ENCODE peak calls at places on chromosomes 2 and 18, in seven cellular contexts. O is naive thymus-derived CD4-positive, alpha-beta T cell; I is GM12878; Y is brain microvascular endothelial cell; A is BJ; Z is right lobe of liver; X is astrocyte of the spinal cord. T is an unnamed sample.

GRCh38 chr18:33169218-33169617 is 271.3 kb downstream of the CCDC178 start:
- DNase-seq in Z (no peak), I (no peak), Y (no peak), X (no peak), O (no peak), A (no peak), T (no peak)

GRCh38 chr2:127421116-127421800 is 3.0 kb downstream of the PROC start:
- DNase-seq in A (no peak), I (no peak), Z (no peak), X (no peak), Y (no peak), O (no peak), T (no peak)

GRCh38 chr2:108825254-108825653 is 38.7 kb downstream of the CCDC138 start:
- DNase-seq in O (no peak), Y (no peak), Z (no peak), I (no peak), X (no peak), A (no peak), T (no peak)

GRCh38 chr2:99507964-99508818 is 18.4 kb upstream of the REV1 start:
- DNase-seq in Z (no peak), X (no peak), I (no peak), A (no peak), O (no peak), Y (no peak), T (no peak)

GRCh38 chr18:76491801-76492668 is 3.0 kb downstream of the ZNF516 start:
- DNase-seq in I (no peak), Y (peak; percentile 11), Z (peak; percentile 65), X (no peak), A (no peak), O (no peak), T (no peak)

GRCh38 chr2:100964706-100965269 is 37.3 kb upstream of the RPL31 start:
- DNase-seq in Y (no peak), O (no peak), I (no peak), X (no peak), Z (no peak), A (no peak), T (no peak)

GRCh38 chr2:74817333-74817732 is 16.6 kb upstream of the HK2 start:
- DNase-seq in I (no peak), Y (no peak), Z (no peak), O (no peak), X (no peak), A (no peak), T (no peak)

GRCh38 chr2:203535784-203536590 is 886 bp upstream of the RAPH1 start:
- DNase-seq in A (no peak), O (no peak), I (no peak), Z (no peak), X (peak; percentile 65), Y (no peak), T (no peak)

GRCh38 chr18:77133920-77134496 is 1.4 kb upstream of the MBP start:
- DNase-seq in I (no peak), Z (no peak), A (no peak), Y (no peak), X (no peak), O (no peak), T (no peak)

GRCh38 chr18:2050702-2051201 is 520.6 kb downstream of the METTL4 start:
- DNase-seq in A (no peak), Z (no peak), I (no peak), Y (no peak), O (no peak), X (peak; percentile 4), T (no peak)

GRCh38 chr2:165632594-165632993 is 161.5 kb downstream of the GALNT3 start:
- DNase-seq in O (no peak), A (no peak), I (no peak), Z (no peak), X (no peak), Y (no peak), T (no peak)

GRCh38 chr2:182666674-182667320 is 49.3 kb upstream of the DNAJC10 start:
- DNase-seq in Z (no peak), A (no peak), O (peak; percentile 13), I (no peak), X (peak; percentile 37), Y (peak; percentile 37), T (no peak)

GRCh38 chr2:237614151-237614720 is 13.2 kb upstream of the LRRFIP1 start:
- DNase-seq in O (no peak), X (no peak), A (no peak), I (no peak), Z (peak; percentile 28), Y (peak; percentile 31), T (no peak)

GRCh38 chr2:138752231-138752956 is 27.8 kb downstream of the NXPH2 start:
- DNase-seq in O (no peak), Z (no peak), X (peak; percentile 36), I (no peak), Y (no peak), A (no peak), T (no peak)

DNA sequence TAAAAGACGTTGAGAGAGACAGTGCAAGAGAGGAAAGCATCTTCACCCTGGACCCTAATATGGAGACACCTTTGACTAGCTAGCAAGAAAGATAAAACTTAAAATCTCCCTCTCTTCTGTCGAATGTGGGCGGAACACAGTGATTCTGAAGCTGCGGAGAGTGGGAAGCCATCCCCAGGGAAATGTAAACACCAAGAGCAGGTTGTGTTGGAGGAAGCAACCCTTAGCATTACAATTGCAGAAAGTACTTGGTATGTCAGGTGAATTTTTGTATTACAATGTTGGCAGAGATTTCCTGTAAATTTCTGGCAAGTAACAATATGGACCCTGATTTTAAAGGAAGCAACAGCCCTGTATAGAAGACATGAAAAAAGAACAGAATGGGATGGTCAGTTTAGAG is 35.8 kb downstream of the TSN start:
- DNase-seq in X (no peak), Y (no peak), A (no peak), O (no peak), Z (no peak), I (no peak), T (no peak)
- H3K4me3 ChIP-seq in X (no peak overlapping the region), Y (no peak overlapping the region), A (no peak overlapping the region), O (no peak overlapping the region), Z (no peak overlapping the region), I (no peak overlapping the region), T (no peak overlapping the region)

DNA sequence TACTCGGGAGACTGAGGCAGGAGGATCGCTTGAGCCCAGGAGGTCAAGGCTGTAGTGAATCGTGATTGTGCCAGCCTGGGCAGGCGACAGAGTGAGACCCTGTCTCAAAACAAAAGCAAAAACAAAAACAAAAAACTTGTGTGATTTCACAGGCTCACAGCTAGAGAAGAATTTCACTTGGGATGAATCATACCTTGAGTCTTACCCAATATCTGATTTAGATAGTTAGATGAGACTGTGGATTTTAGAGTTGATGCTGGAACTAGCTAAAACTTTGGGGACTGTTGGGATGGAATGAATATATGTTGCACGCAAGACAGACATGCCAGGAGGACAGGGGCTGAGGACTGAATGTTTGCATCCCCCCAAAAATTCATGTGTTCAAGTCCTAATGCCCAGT is 4.4 kb downstream of the ANKRD29 start:
- DNase-seq in Z (no peak), O (no peak), I (no peak), Y (no peak), A (no peak), X (no peak), T (no peak)
- H3K4me3 ChIP-seq in Z (no peak overlapping the region), O (no peak overlapping the region), I (no peak overlapping the region), Y (no peak overlapping the region), A (no peak overlapping the region), X (no peak overlapping the region), T (no peak overlapping the region)

GRCh38 chr2:16069933-16070647 is 129.7 kb downstream of the MYCN start:
- DNase-seq in X (no peak), A (no peak), O (no peak), I (no peak), Y (no peak), Z (no peak), T (no peak)

GRCh38 chr2:16071039-16071864 is 130.9 kb downstream of the MYCN start:
- DNase-seq in O (no peak), Z (no peak), X (no peak), Y (no peak), A (no peak), I (no peak), T (no peak)

GRCh38 chr2:16069663-16069932 is 129.2 kb downstream of the MYCN start:
- DNase-seq in X (no peak), O (no peak), A (no peak), Z (no peak), I (no peak), Y (no peak), T (no peak)

GRCh38 chr2:16071865-16072637 is 131.7 kb downstream of the MYCN start:
- DNase-seq in Z (no peak), O (no peak), I (no peak), A (no peak), Y (no peak), X (no peak), T (no peak)

GRCh38 chr2:16070648-16070971 is 130.3 kb downstream of the MYCN start:
- DNase-seq in I (no peak), Z (no peak), A (no peak), O (no peak), Y (no peak), X (no peak), T (no peak)
- H3K4me3 ChIP-seq in I (no peak overlapping the region), Z (no peak overlapping the region), A (no peak overlapping the region), O (no peak overlapping the region), Y (no peak overlapping the region), X (no peak overlapping the region), T (no peak overlapping the region)

GRCh38 chr2:222714361-222715256 is 43.2 kb downstream of the MOGAT1 start:
- DNase-seq in O (no peak), Z (no peak), A (no peak), X (peak; percentile 27), Y (no peak), I (no peak), T (no peak)

GRCh38 chr2:222711315-222711940 is 40.0 kb downstream of the MOGAT1 start:
- DNase-seq in X (no peak), Z (no peak), O (no peak), A (no peak), Y (no peak), I (no peak), T (no peak)

GRCh38 chr2:222713007-222713406 is 41.5 kb downstream of the MOGAT1 start:
- DNase-seq in A (no peak), O (no peak), Y (peak; percentile 71), I (no peak), X (peak; percentile 81), Z (no peak), T (no peak)

GRCh38 chr2:222715729-222716128 is 44.3 kb downstream of the MOGAT1 start:
- DNase-seq in X (no peak), A (no peak), Z (no peak), O (no peak), I (no peak), Y (no peak), T (no peak)
- H3K4me3 ChIP-seq in X (no peak overlapping the region), A (no peak overlapping the region), Z (no peak overlapping the region), O (no peak overlapping the region), I (no peak overlapping the region), Y (no peak overlapping the region), T (no peak overlapping the region)

GRCh38 chr2:224984641-224985040 is 57.6 kb downstream of the DOCK10 start:
- DNase-seq in I (no peak), O (no peak), Y (no peak), A (no peak), X (no peak), Z (no peak), T (no peak)

GRCh38 chr2:224982910-224983688 is 59.2 kb downstream of the DOCK10 start:
- DNase-seq in X (peak; percentile 79), I (peak; percentile 61), Z (no peak), O (peak; percentile 52), Y (peak; percentile 63), A (no peak), T (no peak)

GRCh38 chr2:224982226-224982625 is 60.0 kb downstream of the DOCK10 start:
- DNase-seq in X (peak; percentile 10), O (no peak), I (no peak), A (no peak), Y (peak; percentile 29), Z (no peak), T (no peak)

GRCh38 chr2:224986479-224986878 is 55.8 kb downstream of the DOCK10 start:
- DNase-seq in I (no peak), Y (no peak), O (peak; percentile 52), X (no peak), A (no peak), Z (no peak), T (no peak)

GRCh38 chr2:224983719-224984388 is 58.4 kb downstream of the DOCK10 start:
- DNase-seq in X (peak; percentile 39), O (no peak), Y (no peak), I (no peak), A (no peak), Z (no peak), T (no peak)
- H3K4me3 ChIP-seq in X (peak overlapping the region; percentile 14), O (no peak overlapping the region), Y (peak overlapping the region; percentile 23), I (peak overlapping the region; percentile 9), A (peak overlapping the region; percentile 32), Z (no peak overlapping the region), T (no peak overlapping the region)

T was measured in GM12864.